ENCODE peak calls at places on chromosome 21, in six cellular contexts. One of them, this sample, is unnamed.
A peak's percentile ranks its signal among the peaks of the same experiment; 100 is the strongest.

GRCh38 chr21:42465008-42465878 is 30.8 kb downstream of the RSPH1 start:
- DNase-seq in naive B cell: peak; percentile 61
- DNase-seq in OCI-LY7: no peak
- DNase-seq in EL: no peak
- DNase-seq in HTR-8/SVneo: no peak
- DNase-seq in mucosa of descending colon: no peak
- DNase-seq in this sample: no peak

GRCh38 chr21:18350216-18350615 is 53.4 kb downstream of the TMPRSS15 start:
- DNase-seq in naive B cell: no peak
- DNase-seq in OCI-LY7: no peak
- DNase-seq in EL: no peak
- DNase-seq in HTR-8/SVneo: peak; percentile 10
- DNase-seq in mucosa of descending colon: no peak
- DNase-seq in this sample: peak; percentile 2

GRCh38 chr21:34845521-34846213 is 176.9 kb downstream of the CLIC6 start:
- DNase-seq in naive B cell: no peak
- DNase-seq in OCI-LY7: peak; percentile 16
- DNase-seq in EL: peak; percentile 58
- DNase-seq in HTR-8/SVneo: no peak
- DNase-seq in mucosa of descending colon: peak; percentile 41
- DNase-seq in this sample: no peak

GRCh38 chr21:16741228-16741665 is 771.6 kb upstream of the CXADR start:
- DNase-seq in naive B cell: no peak
- DNase-seq in OCI-LY7: no peak
- DNase-seq in EL: no peak
- DNase-seq in HTR-8/SVneo: no peak
- DNase-seq in mucosa of descending colon: no peak
- DNase-seq in this sample: no peak

GRCh38 chr21:15066231-15066577 is 1.4 kb upstream of the NRIP1 start:
- DNase-seq in naive B cell: no peak
- DNase-seq in OCI-LY7: no peak
- DNase-seq in EL: no peak
- DNase-seq in HTR-8/SVneo: no peak
- DNase-seq in mucosa of descending colon: no peak
- DNase-seq in this sample: no peak

GRCh38 chr21:33261635-33262034 is 4.5 kb upstream of the IL10RB start:
- DNase-seq in naive B cell: no peak
- DNase-seq in OCI-LY7: peak; percentile 32
- DNase-seq in EL: peak; percentile 68
- DNase-seq in HTR-8/SVneo: no peak
- DNase-seq in mucosa of descending colon: no peak
- DNase-seq in this sample: no peak

GRCh38 chr21:44831227-44831626 is 13.4 kb upstream of the SUMO3 start:
- DNase-seq in naive B cell: no peak
- DNase-seq in OCI-LY7: peak; percentile 12
- DNase-seq in EL: no peak
- DNase-seq in HTR-8/SVneo: no peak
- DNase-seq in mucosa of descending colon: no peak
- DNase-seq in this sample: no peak

GRCh38 chr21:32256873-32257620 is 21.8 kb downstream of the MIS18A start:
- DNase-seq in naive B cell: no peak
- DNase-seq in OCI-LY7: no peak
- DNase-seq in EL: peak; percentile 69
- DNase-seq in HTR-8/SVneo: peak; percentile 33
- DNase-seq in mucosa of descending colon: peak; percentile 37
- DNase-seq in this sample: peak; percentile 12

GRCh38 chr21:41596241-41596925 is 88.4 kb upstream of the TMPRSS2 start:
- DNase-seq in naive B cell: no peak
- DNase-seq in OCI-LY7: no peak
- DNase-seq in EL: no peak
- DNase-seq in HTR-8/SVneo: no peak
- DNase-seq in mucosa of descending colon: peak; percentile 9
- DNase-seq in this sample: no peak

GRCh38 chr21:42038826-42039425 is 28.8 kb upstream of the ZBTB21 start:
- DNase-seq in naive B cell: no peak
- DNase-seq in OCI-LY7: no peak
- DNase-seq in EL: peak; percentile 40
- DNase-seq in HTR-8/SVneo: no peak
- DNase-seq in mucosa of descending colon: no peak
- DNase-seq in this sample: no peak

GRCh38 chr21:41914358-41914757 is 35.2 kb upstream of the PRDM15 start:
- DNase-seq in naive B cell: no peak
- DNase-seq in OCI-LY7: no peak
- DNase-seq in EL: no peak
- DNase-seq in HTR-8/SVneo: no peak
- DNase-seq in mucosa of descending colon: no peak
- DNase-seq in this sample: no peak

GRCh38 chr21:33121715-33122475 is 52.0 kb downstream of the OLIG1 start:
- DNase-seq in naive B cell: no peak
- DNase-seq in OCI-LY7: peak; percentile 56
- DNase-seq in EL: peak; percentile 21
- DNase-seq in HTR-8/SVneo: no peak
- DNase-seq in mucosa of descending colon: no peak
- DNase-seq in this sample: no peak

GRCh38 chr21:36461277-36461917 is 18.5 kb downstream of the CLDN14 start:
- DNase-seq in naive B cell: no peak
- DNase-seq in OCI-LY7: no peak
- DNase-seq in EL: no peak
- DNase-seq in HTR-8/SVneo: no peak
- DNase-seq in mucosa of descending colon: no peak
- DNase-seq in this sample: no peak

GRCh38 chr21:42830456-42831455 is 48.6 kb downstream of the WDR4 start:
- DNase-seq in naive B cell: no peak
- DNase-seq in OCI-LY7: peak; percentile 19
- DNase-seq in EL: no peak
- DNase-seq in HTR-8/SVneo: no peak
- DNase-seq in mucosa of descending colon: no peak
- DNase-seq in this sample: no peak

GRCh38 chr21:34243562-34243961 is 120.2 kb upstream of the KCNE2 start:
- DNase-seq in naive B cell: no peak
- DNase-seq in OCI-LY7: peak; percentile 47
- DNase-seq in EL: peak; percentile 25
- DNase-seq in HTR-8/SVneo: peak; percentile 15
- DNase-seq in mucosa of descending colon: no peak
- DNase-seq in this sample: no peak

GRCh38 chr21:26280715-26281310 is 110.2 kb upstream of the APP start:
- DNase-seq in naive B cell: no peak
- DNase-seq in OCI-LY7: no peak
- DNase-seq in EL: peak; percentile 2
- DNase-seq in HTR-8/SVneo: no peak
- DNase-seq in mucosa of descending colon: no peak
- DNase-seq in this sample: no peak

GRCh38 chr21:33185852-33186251 is 43.9 kb upstream of the IFNAR2 start:
- DNase-seq in naive B cell: no peak
- DNase-seq in OCI-LY7: no peak
- DNase-seq in EL: no peak
- DNase-seq in HTR-8/SVneo: no peak
- DNase-seq in mucosa of descending colon: no peak
- DNase-seq in this sample: no peak

GRCh38 chr21:45356653-45357435 is 48.1 kb upstream of the COL18A1 start:
- DNase-seq in naive B cell: no peak
- DNase-seq in OCI-LY7: no peak
- DNase-seq in EL: no peak
- DNase-seq in HTR-8/SVneo: no peak
- DNase-seq in mucosa of descending colon: no peak
- DNase-seq in this sample: no peak

GRCh38 chr21:31397515-31397926 is 53.5 kb upstream of the TIAM1 start:
- DNase-seq in naive B cell: no peak
- DNase-seq in OCI-LY7: peak; percentile 21
- DNase-seq in EL: no peak
- DNase-seq in HTR-8/SVneo: no peak
- DNase-seq in mucosa of descending colon: no peak
- DNase-seq in this sample: no peak

GRCh38 chr21:41043008-41043407 is 125.0 kb upstream of the BACE2 start:
- DNase-seq in naive B cell: no peak
- DNase-seq in OCI-LY7: peak; percentile 1
- DNase-seq in EL: no peak
- DNase-seq in HTR-8/SVneo: no peak
- DNase-seq in mucosa of descending colon: no peak
- DNase-seq in this sample: peak; percentile 74

This sample was measured in trophoblast cell.